ENCODE peak calls at places on chromosomes 5 and 9, in ten cellular contexts. J is cardiac muscle cell, R is epithelial cell of proximal tubule, L is tibial artery, M is endothelial cell, P is mesothelial cell of epicardium, F is BJ, D is fibroblast of mammary gland, H is GM10248, O is ovary. E is an unnamed sample.

GRCh38 chr9:129467739-129468666 is 152.9 kb downstream of the C9orf50 start:
- DNase-seq in F (no peak), H (no peak), J (no peak), D (no peak), R (no peak), L (no peak), O (no peak), P (no peak), M (no peak), E (no peak)

GRCh38 chr9:95088421-95089161 is 228.9 kb downstream of the FANCC start:
- DNase-seq in H (no peak), M (no peak), J (no peak), L (peak; percentile 82), O (no peak), D (peak; percentile 35), P (no peak), F (no peak), R (no peak), E (no peak)

GRCh38 chr9:115398313-115398650 is 280.3 kb upstream of the TNC start:
- DNase-seq in D (no peak), M (no peak), O (no peak), P (no peak), F (no peak), H (no peak), J (no peak), L (no peak), R (no peak), E (no peak)

GRCh38 chr5:175538576-175538975 is 60.2 kb downstream of the SFXN1 start:
- DNase-seq in H (no peak), M (no peak), F (no peak), J (no peak), R (no peak), D (no peak), P (no peak), O (no peak), L (no peak), E (no peak)

GRCh38 chr5:170782438-170782837 is 1.1 kb upstream of the GABRP start:
- DNase-seq in D (no peak), L (no peak), R (no peak), O (no peak), J (peak; percentile 4), F (no peak), M (no peak), H (no peak), P (no peak), E (no peak)

GRCh38 chr9:69647804-69648203 is 24.4 kb downstream of the APBA1 start:
- DNase-seq in D (no peak), R (no peak), M (no peak), F (no peak), L (no peak), P (no peak), H (no peak), O (no peak), J (no peak), E (no peak)

GRCh38 chr5:93930098-93930497 is 188.7 kb upstream of the POU5F2 start:
- DNase-seq in M (no peak), H (no peak), P (no peak), D (no peak), J (no peak), O (no peak), R (no peak), F (no peak), L (no peak), E (no peak)

GRCh38 chr5:149824115-149824514 is 94.0 kb downstream of the PPARGC1B start:
- DNase-seq in F (no peak), H (no peak), O (no peak), M (no peak), P (no peak), D (no peak), J (no peak), L (no peak), R (no peak), E (no peak)

GRCh38 chr5:90434116-90434714 is 24.7 kb upstream of the CETN3 start:
- DNase-seq in D (peak; percentile 53), F (no peak), P (no peak), L (no peak), R (no peak), O (peak; percentile 25), J (peak; percentile 63), M (peak; percentile 54), H (no peak), E (no peak)

GRCh38 chr5:61683926-61684325 is 351.9 kb downstream of the ZSWIM6 start:
- DNase-seq in M (no peak), H (no peak), R (no peak), O (no peak), F (no peak), P (no peak), L (no peak), D (no peak), J (no peak), E (no peak)

GRCh38 chr5:103293719-103294118 is 35.2 kb downstream of the MACIR start:
- DNase-seq in R (no peak), P (no peak), O (no peak), L (no peak), D (peak; percentile 3), H (no peak), F (no peak), M (no peak), J (peak; percentile 46), E (no peak)

GRCh38 chr5:138733509-138733908 is 19.7 kb upstream of the CTNNA1 start:
- DNase-seq in P (no peak), R (no peak), J (no peak), M (no peak), F (no peak), O (no peak), L (no peak), H (no peak), D (no peak), E (no peak)

GRCh38 chr5:80156156-80156555 is 99.7 kb downstream of the SERINC5 start:
- DNase-seq in H (no peak), P (no peak), F (no peak), R (no peak), D (no peak), M (no peak), L (no peak), O (no peak), J (no peak), E (no peak)

GRCh38 chr5:64594025-64594424 is 88.2 kb downstream of the RGS7BP start:
- DNase-seq in D (no peak), P (no peak), R (no peak), J (no peak), M (no peak), F (no peak), H (no peak), L (no peak), O (no peak), E (no peak)

GRCh38 chr5:64595519-64595855 is 89.7 kb downstream of the RGS7BP start:
- DNase-seq in H (no peak), J (no peak), D (no peak), F (no peak), L (no peak), O (no peak), M (no peak), P (no peak), R (no peak), E (no peak)

GRCh38 chr5:64599226-64599625 is 91.1 kb upstream of the SHISAL2B start:
- DNase-seq in F (no peak), O (no peak), D (no peak), M (no peak), L (no peak), H (no peak), J (no peak), R (no peak), P (no peak), E (no peak)

GRCh38 chr5:64592942-64593341 is 87.1 kb downstream of the RGS7BP start:
- DNase-seq in R (no peak), J (no peak), D (no peak), L (no peak), F (no peak), H (no peak), O (no peak), P (no peak), M (no peak), E (no peak)

GRCh38 chr5:64594601-64595518 is 89.0 kb downstream of the RGS7BP start:
- DNase-seq in D (no peak), F (no peak), O (no peak), J (peak; percentile 7), R (no peak), P (no peak), H (no peak), L (no peak), M (peak; percentile 47), E (no peak)
- TF ChIP-seq CTCF in D (peak; percentile 23), F (peak; percentile 25), O (no peak), J (peak; percentile 31), R (peak; percentile 60), P (no peak), H (no peak), L (peak; percentile 46), M (peak; percentile 67), E (no peak)

GRCh38 chr9:15280647-15281046 is 26.4 kb downstream of the TTC39B start:
- DNase-seq in P (no peak), J (no peak), R (no peak), D (no peak), H (no peak), F (no peak), O (no peak), M (no peak), L (no peak), E (no peak)
- TF ChIP-seq CTCF in P (no peak), J (no peak), R (no peak), D (no peak), H (no peak), F (no peak), O (no peak), M (no peak), L (no peak), E (no peak)

GRCh38 chr9:131010482-131011273 is 1.7 kb downstream of the LAMC3 start:
- DNase-seq in O (no peak), J (no peak), H (no peak), L (no peak), P (no peak), M (no peak), F (no peak), D (no peak), R (no peak), E (no peak)

GRCh38 chr9:131011274-131012022 is 2.5 kb downstream of the LAMC3 start:
- DNase-seq in O (no peak), H (no peak), M (no peak), L (no peak), P (no peak), D (no peak), F (no peak), J (no peak), R (no peak), E (no peak)

GRCh38 chr9:131008086-131008485 is 888 bp upstream of the LAMC3 start:
- DNase-seq in P (no peak), M (no peak), H (no peak), L (no peak), J (no peak), R (no peak), D (no peak), F (no peak), O (no peak), E (no peak)

GRCh38 chr9:131008563-131008908 is 438 bp upstream of the LAMC3 start:
- DNase-seq in H (no peak), F (no peak), J (no peak), R (no peak), O (no peak), D (no peak), M (no peak), L (no peak), P (no peak), E (no peak)

GRCh38 chr9:131008909-131009618 is at the start of gene LAMC3:
- DNase-seq in R (no peak), J (peak; percentile 12), F (no peak), D (no peak), L (no peak), P (no peak), M (peak; percentile 57), H (no peak), O (no peak), E (no peak)
- TF ChIP-seq CTCF in R (peak; percentile 26), J (peak; percentile 28), F (peak; percentile 44), D (peak; percentile 5), L (peak; percentile 47), P (no peak), M (peak; percentile 65), H (no peak), O (no peak), E (no peak)

GRCh38 chr9:98241357-98242104 is 13.9 kb downstream of the TBC1D2 start:
- DNase-seq in J (no peak), L (no peak), D (no peak), R (no peak), P (no peak), O (no peak), H (no peak), M (no peak), F (no peak), E (no peak)
- TF ChIP-seq CTCF in J (peak; percentile 28), L (no peak), D (peak; percentile 3), R (no peak), P (no peak), O (no peak), H (no peak), M (no peak), F (no peak), E (no peak)